ENCODE peak calls at places on chromosomes 2 and 18, in ten cellular contexts. One of them, this sample, is unnamed.
A peak's percentile ranks its signal among the peaks of the same experiment; 100 is the strongest.

GRCh38 chr2:100875516-100876230 is 55.7 kb downstream of the NPAS2 start:
- DNase-seq in sigmoid colon: no peak
- DNase-seq in nephron progenitor cell: no peak
- DNase-seq in AG09309: no peak
- DNase-seq in GM12865: no peak
- DNase-seq in left lung: no peak
- DNase-seq in breast epithelium: no peak
- DNase-seq in lower leg skin: no peak
- DNase-seq in OCI-LY7: no peak
- DNase-seq in vagina: no peak
- DNase-seq in this sample: no peak

GRCh38 chr2:44829771-44830170 is 111.7 kb upstream of the SIX3 start:
- DNase-seq in AG09309: no peak
- DNase-seq in lower leg skin: no peak
- DNase-seq in breast epithelium: no peak
- DNase-seq in vagina: no peak
- DNase-seq in nephron progenitor cell: no peak
- DNase-seq in OCI-LY7: no peak
- DNase-seq in sigmoid colon: no peak
- DNase-seq in left lung: no peak
- DNase-seq in GM12865: no peak
- DNase-seq in this sample: no peak

GRCh38 chr2:207423886-207424285 is 105.9 kb upstream of the CREB1 start:
- DNase-seq in lower leg skin: no peak
- DNase-seq in vagina: no peak
- DNase-seq in AG09309: peak; percentile 83
- DNase-seq in left lung: no peak
- DNase-seq in sigmoid colon: no peak
- DNase-seq in OCI-LY7: no peak
- DNase-seq in nephron progenitor cell: no peak
- DNase-seq in GM12865: peak; percentile 87
- DNase-seq in breast epithelium: no peak
- DNase-seq in this sample: no peak

GRCh38 chr2:238968616-238969394 is 120.9 kb downstream of the TWIST2 start:
- DNase-seq in OCI-LY7: no peak
- DNase-seq in left lung: no peak
- DNase-seq in nephron progenitor cell: peak; percentile 78
- DNase-seq in breast epithelium: no peak
- DNase-seq in AG09309: no peak
- DNase-seq in sigmoid colon: no peak
- DNase-seq in vagina: no peak
- DNase-seq in lower leg skin: no peak
- DNase-seq in GM12865: no peak
- DNase-seq in this sample: no peak

GRCh38 chr2:128490321-128490720 is 171.7 kb upstream of the HS6ST1 start:
- DNase-seq in breast epithelium: no peak
- DNase-seq in sigmoid colon: no peak
- DNase-seq in vagina: no peak
- DNase-seq in nephron progenitor cell: no peak
- DNase-seq in GM12865: no peak
- DNase-seq in AG09309: no peak
- DNase-seq in lower leg skin: no peak
- DNase-seq in OCI-LY7: no peak
- DNase-seq in left lung: no peak
- DNase-seq in this sample: no peak

GRCh38 chr2:188601391-188601790 is 309.7 kb downstream of the GULP1 start:
- DNase-seq in vagina: no peak
- DNase-seq in lower leg skin: no peak
- DNase-seq in nephron progenitor cell: no peak
- DNase-seq in sigmoid colon: no peak
- DNase-seq in GM12865: no peak
- DNase-seq in AG09309: no peak
- DNase-seq in left lung: no peak
- DNase-seq in OCI-LY7: no peak
- DNase-seq in breast epithelium: no peak
- DNase-seq in this sample: no peak

GRCh38 chr2:232113821-232114220 is 152.3 kb downstream of the DIS3L2 start:
- DNase-seq in sigmoid colon: no peak
- DNase-seq in breast epithelium: no peak
- DNase-seq in vagina: no peak
- DNase-seq in left lung: no peak
- DNase-seq in lower leg skin: no peak
- DNase-seq in GM12865: no peak
- DNase-seq in nephron progenitor cell: no peak
- DNase-seq in AG09309: no peak
- DNase-seq in OCI-LY7: no peak
- DNase-seq in this sample: no peak

GRCh38 chr2:44996356-44996755 is 12.9 kb downstream of the SIX2 start:
- DNase-seq in OCI-LY7: no peak
- DNase-seq in lower leg skin: no peak
- DNase-seq in AG09309: no peak
- DNase-seq in GM12865: no peak
- DNase-seq in left lung: no peak
- DNase-seq in sigmoid colon: no peak
- DNase-seq in vagina: no peak
- DNase-seq in nephron progenitor cell: no peak
- DNase-seq in breast epithelium: no peak
- DNase-seq in this sample: no peak

GRCh38 chr18:68676913-68677312 is 38.0 kb downstream of the TMX3 start:
- DNase-seq in nephron progenitor cell: no peak
- DNase-seq in breast epithelium: no peak
- DNase-seq in left lung: no peak
- DNase-seq in lower leg skin: no peak
- DNase-seq in sigmoid colon: no peak
- DNase-seq in GM12865: peak; percentile 33
- DNase-seq in vagina: no peak
- DNase-seq in OCI-LY7: no peak
- DNase-seq in AG09309: no peak
- DNase-seq in this sample: no peak

GRCh38 chr2:11326692-11327211 is 17.7 kb downstream of the ROCK2 start:
- DNase-seq in left lung: no peak
- DNase-seq in lower leg skin: no peak
- DNase-seq in GM12865: no peak
- DNase-seq in AG09309: no peak
- DNase-seq in sigmoid colon: no peak
- DNase-seq in vagina: no peak
- DNase-seq in OCI-LY7: no peak
- DNase-seq in breast epithelium: no peak
- DNase-seq in nephron progenitor cell: no peak
- DNase-seq in this sample: no peak

GRCh38 chr2:1642066-1642861 is 102.1 kb downstream of the PXDN start:
- DNase-seq in AG09309: no peak
- DNase-seq in sigmoid colon: peak; percentile 64
- DNase-seq in vagina: no peak
- DNase-seq in left lung: peak; percentile 61
- DNase-seq in OCI-LY7: no peak
- DNase-seq in lower leg skin: no peak
- DNase-seq in GM12865: no peak
- DNase-seq in nephron progenitor cell: no peak
- DNase-seq in breast epithelium: no peak
- DNase-seq in this sample: no peak

GRCh38 chr2:218259099-218259921 is 1.5 kb upstream of the GPBAR1 start:
- DNase-seq in vagina: peak; percentile 92
- DNase-seq in sigmoid colon: peak; percentile 96
- DNase-seq in nephron progenitor cell: no peak
- DNase-seq in GM12865: no peak
- DNase-seq in OCI-LY7: no peak
- DNase-seq in left lung: no peak
- DNase-seq in lower leg skin: peak; percentile 58
- DNase-seq in AG09309: peak; percentile 40
- DNase-seq in breast epithelium: no peak
- DNase-seq in this sample: no peak

GRCh38 chr2:218262631-218263586 is 2.1 kb downstream of the GPBAR1 start:
- DNase-seq in breast epithelium: no peak
- DNase-seq in left lung: no peak
- DNase-seq in OCI-LY7: no peak
- DNase-seq in GM12865: no peak
- DNase-seq in lower leg skin: no peak
- DNase-seq in sigmoid colon: peak; percentile 69
- DNase-seq in vagina: peak; percentile 84
- DNase-seq in nephron progenitor cell: no peak
- DNase-seq in AG09309: no peak
- DNase-seq in this sample: no peak

GRCh38 chr2:218260166-218260565 is 649 bp upstream of the GPBAR1 start:
- DNase-seq in sigmoid colon: peak; percentile 61
- DNase-seq in left lung: no peak
- DNase-seq in OCI-LY7: no peak
- DNase-seq in breast epithelium: no peak
- DNase-seq in vagina: no peak
- DNase-seq in nephron progenitor cell: no peak
- DNase-seq in GM12865: no peak
- DNase-seq in AG09309: no peak
- DNase-seq in lower leg skin: no peak
- DNase-seq in this sample: no peak

GRCh38 chr2:218261424-218262273 is 834 bp downstream of the GPBAR1 start:
- DNase-seq in AG09309: no peak
- DNase-seq in breast epithelium: no peak
- DNase-seq in GM12865: no peak
- DNase-seq in nephron progenitor cell: peak; percentile 30
- DNase-seq in sigmoid colon: peak; percentile 68
- DNase-seq in vagina: peak; percentile 84
- DNase-seq in left lung: no peak
- DNase-seq in lower leg skin: no peak
- DNase-seq in OCI-LY7: peak; percentile 18
- DNase-seq in this sample: no peak

GRCh38 chr2:218260742-218261423 is at the start of gene GPBAR1:
- DNase-seq in AG09309: no peak
- DNase-seq in vagina: peak; percentile 85
- DNase-seq in lower leg skin: no peak
- DNase-seq in sigmoid colon: peak; percentile 82
- DNase-seq in OCI-LY7: no peak
- DNase-seq in GM12865: no peak
- DNase-seq in breast epithelium: no peak
- DNase-seq in left lung: no peak
- DNase-seq in nephron progenitor cell: peak; percentile 53
- DNase-seq in this sample: no peak
- TF ChIP-seq CTCF in AG09309: no peak
- TF ChIP-seq CTCF in vagina: no peak
- TF ChIP-seq CTCF in lower leg skin: no peak
- TF ChIP-seq CTCF in sigmoid colon: no peak
- TF ChIP-seq CTCF in OCI-LY7: no peak
- TF ChIP-seq CTCF in GM12865: no peak
- TF ChIP-seq CTCF in breast epithelium: no peak
- TF ChIP-seq CTCF in left lung: no peak
- TF ChIP-seq CTCF in nephron progenitor cell: no peak
- TF ChIP-seq CTCF in this sample: no peak

GRCh38 chr2:199409705-199410104 is 48.0 kb downstream of the SATB2 start:
- DNase-seq in nephron progenitor cell: no peak
- DNase-seq in AG09309: no peak
- DNase-seq in left lung: no peak
- DNase-seq in sigmoid colon: no peak
- DNase-seq in OCI-LY7: no peak
- DNase-seq in lower leg skin: no peak
- DNase-seq in breast epithelium: no peak
- DNase-seq in GM12865: no peak
- DNase-seq in vagina: no peak
- DNase-seq in this sample: no peak

GRCh38 chr2:199404841-199405240 is 52.9 kb downstream of the SATB2 start:
- DNase-seq in left lung: no peak
- DNase-seq in AG09309: peak; percentile 45
- DNase-seq in lower leg skin: no peak
- DNase-seq in GM12865: no peak
- DNase-seq in vagina: no peak
- DNase-seq in OCI-LY7: no peak
- DNase-seq in nephron progenitor cell: no peak
- DNase-seq in sigmoid colon: no peak
- DNase-seq in breast epithelium: no peak
- DNase-seq in this sample: no peak

GRCh38 chr2:199407421-199407820 is 50.3 kb downstream of the SATB2 start:
- DNase-seq in nephron progenitor cell: no peak
- DNase-seq in OCI-LY7: no peak
- DNase-seq in breast epithelium: no peak
- DNase-seq in vagina: no peak
- DNase-seq in lower leg skin: no peak
- DNase-seq in left lung: no peak
- DNase-seq in sigmoid colon: no peak
- DNase-seq in AG09309: no peak
- DNase-seq in GM12865: no peak
- DNase-seq in this sample: no peak

GRCh38 chr2:199410130-199410529 is 47.6 kb downstream of the SATB2 start:
- DNase-seq in sigmoid colon: no peak
- DNase-seq in GM12865: no peak
- DNase-seq in lower leg skin: no peak
- DNase-seq in vagina: no peak
- DNase-seq in breast epithelium: no peak
- DNase-seq in nephron progenitor cell: no peak
- DNase-seq in AG09309: peak; percentile 10
- DNase-seq in left lung: no peak
- DNase-seq in OCI-LY7: no peak
- DNase-seq in this sample: no peak

GRCh38 chr2:199405241-199405640 is 52.5 kb downstream of the SATB2 start:
- DNase-seq in lower leg skin: no peak
- DNase-seq in breast epithelium: no peak
- DNase-seq in OCI-LY7: no peak
- DNase-seq in GM12865: peak; percentile 11
- DNase-seq in vagina: no peak
- DNase-seq in nephron progenitor cell: no peak
- DNase-seq in AG09309: no peak
- DNase-seq in left lung: no peak
- DNase-seq in sigmoid colon: no peak
- DNase-seq in this sample: no peak
- TF ChIP-seq CTCF in lower leg skin: no peak
- TF ChIP-seq CTCF in breast epithelium: no peak
- TF ChIP-seq CTCF in OCI-LY7: peak; percentile 61
- TF ChIP-seq CTCF in GM12865: peak; percentile 23
- TF ChIP-seq CTCF in vagina: no peak
- TF ChIP-seq CTCF in nephron progenitor cell: peak; percentile 47
- TF ChIP-seq CTCF in AG09309: no peak
- TF ChIP-seq CTCF in left lung: no peak
- TF ChIP-seq CTCF in sigmoid colon: no peak
- TF ChIP-seq CTCF in this sample: no peak

GRCh38 chr2:75482398-75482797 is 78.3 kb downstream of the EVA1A start:
- DNase-seq in nephron progenitor cell: no peak
- DNase-seq in GM12865: no peak
- DNase-seq in sigmoid colon: no peak
- DNase-seq in lower leg skin: no peak
- DNase-seq in vagina: no peak
- DNase-seq in breast epithelium: no peak
- DNase-seq in OCI-LY7: no peak
- DNase-seq in AG09309: no peak
- DNase-seq in left lung: no peak
- DNase-seq in this sample: no peak
- TF ChIP-seq CTCF in nephron progenitor cell: no peak
- TF ChIP-seq CTCF in GM12865: no peak
- TF ChIP-seq CTCF in sigmoid colon: no peak
- TF ChIP-seq CTCF in lower leg skin: no peak
- TF ChIP-seq CTCF in vagina: no peak
- TF ChIP-seq CTCF in breast epithelium: no peak
- TF ChIP-seq CTCF in OCI-LY7: no peak
- TF ChIP-seq CTCF in AG09309: no peak
- TF ChIP-seq CTCF in left lung: no peak
- TF ChIP-seq CTCF in this sample: no peak

DNA sequence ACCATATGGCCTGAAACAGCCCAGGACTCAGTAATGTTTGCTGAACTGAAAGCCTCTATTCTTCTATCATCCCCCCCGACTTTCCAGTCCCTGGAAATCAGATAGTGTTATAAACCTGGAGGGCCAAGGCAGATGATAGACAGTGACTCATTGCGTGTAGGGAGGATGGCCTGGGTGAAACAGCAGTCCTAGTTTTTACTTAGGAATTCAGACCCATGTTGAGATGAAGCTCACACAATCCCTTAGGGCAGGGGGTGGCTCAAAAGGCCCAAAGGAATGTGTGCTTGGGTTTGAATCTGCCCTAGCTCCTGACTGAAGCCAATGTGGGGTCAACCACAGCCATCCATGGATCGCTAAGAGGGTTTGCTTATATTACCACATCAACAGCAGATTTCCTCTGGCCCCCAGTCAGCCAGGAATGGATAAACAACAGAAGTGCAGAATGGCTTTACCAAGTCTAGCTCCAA is 43.9 kb upstream of the STPG4 start:
- DNase-seq in nephron progenitor cell: no peak
- DNase-seq in left lung: no peak
- DNase-seq in breast epithelium: no peak
- DNase-seq in AG09309: peak; percentile 99
- DNase-seq in vagina: peak; percentile 40
- DNase-seq in OCI-LY7: no peak
- DNase-seq in sigmoid colon: no peak
- DNase-seq in GM12865: no peak
- DNase-seq in lower leg skin: no peak
- DNase-seq in this sample: no peak
- TF ChIP-seq CTCF in nephron progenitor cell: no peak
- TF ChIP-seq CTCF in left lung: no peak
- TF ChIP-seq CTCF in breast epithelium: no peak
- TF ChIP-seq CTCF in AG09309: no peak
- TF ChIP-seq CTCF in vagina: no peak
- TF ChIP-seq CTCF in OCI-LY7: no peak
- TF ChIP-seq CTCF in sigmoid colon: no peak
- TF ChIP-seq CTCF in GM12865: no peak
- TF ChIP-seq CTCF in lower leg skin: no peak
- TF ChIP-seq CTCF in this sample: no peak

This sample was measured in activated B cell treated with CpG ODN at 0.5 μM for 24 hours.